ENCODE peak calls at places on chromosomes 7 and 10, in four cellular contexts. I is GM23338, P is WTC11, L is Caco-2. J is an unnamed sample.

GRCh38 chr10:123781324-123781900 is 110.2 kb downstream of the CPXM2 start:
- DNase-seq in I (no peak), P (no peak), L (no peak), J (no peak)

GRCh38 chr10:106467506-106467905 is 697.0 kb downstream of the SORCS1 start:
- DNase-seq in I (peak), P (peak), L (no peak), J (no peak)

GRCh38 chr10:43888551-43888950 is 239.9 kb upstream of the ZNF32 start:
- DNase-seq in I (no peak), P (no peak), L (no peak), J (no peak)

GRCh38 chr10:44312401-44312800 is 72.5 kb downstream of the CXCL12 start:
- DNase-seq in I (no peak), P (no peak), L (no peak), J (no peak)

GRCh38 chr10:79947787-79948424 is 999 bp downstream of the SFTPD start:
- DNase-seq in I (no peak), P (no peak), L (no peak), J (no peak)

GRCh38 chr7:70568674-70569334 is 563.1 kb upstream of the GALNT17 start:
- DNase-seq in I (no peak), P (no peak), L (peak), J (no peak)

GRCh38 chr7:19442016-19442785 is 266.6 kb downstream of the POLR1F start:
- DNase-seq in I (peak), P (peak), L (peak), J (peak)

GRCh38 chr7:17086403-17086802 is 204.6 kb upstream of the AGR3 start:
- DNase-seq in I (no peak), P (no peak), L (no peak), J (no peak)

GRCh38 chr10:122637371-122637770 is 62.3 kb downstream of the C10orf120 start:
- DNase-seq in I (no peak), P (no peak), L (no peak), J (no peak)

GRCh38 chr7:108156897-108157605 is 26.9 kb upstream of the LAMB4 start:
- DNase-seq in I (no peak), P (no peak), L (no peak), J (no peak)

GRCh38 chr7:115911466-115911865 is 119.1 kb downstream of the TFEC start:
- DNase-seq in I (no peak), P (no peak), L (no peak), J (no peak)

GRCh38 chr7:47782022-47782421 is 166.2 kb downstream of the PKD1L1 start:
- DNase-seq in I (no peak), P (no peak), L (no peak), J (no peak)

GRCh38 chr10:24723788-24724380 is at the start of gene ARHGAP21:
- DNase-seq in I (peak), P (peak), L (peak), J (no peak)

GRCh38 chr7:2862831-2863361 is 18.8 kb upstream of the GNA12 start:
- DNase-seq in I (no peak), P (no peak), L (no peak), J (no peak)

GRCh38 chr10:124359336-124359832 is 59.3 kb downstream of the OAT start:
- DNase-seq in I (no peak), P (no peak), L (no peak), J (no peak)

GRCh38 chr10:80283536-80284199 is 5.8 kb downstream of the MAT1A start:
- DNase-seq in I (no peak), P (no peak), L (no peak), J (no peak)

GRCh38 chr10:123687758-123688157 is 21.6 kb downstream of the GPR26 start:
- DNase-seq in I (peak), P (peak), L (peak), J (no peak)

GRCh38 chr7:101677421-101678137 is 48.5 kb upstream of the MYL10 start:
- DNase-seq in I (peak), P (no peak), L (no peak), J (no peak)

GRCh38 chr10:77313066-77313750 is 324.4 kb downstream of the KCNMA1 start:
- DNase-seq in I (no peak), P (no peak), L (no peak), J (no peak)

J was measured in iPS DF 6.9.